ENCODE peak calls at places on chromosome 12, in four cellular contexts. P is right atrium auricular region, Y is fibroblast of lung, R is lung. U is an unnamed sample.

GRCh38 chr12:27424631-27425230 is 21.8 kb upstream of the SMCO2 start:
- DNase-seq in P (no peak), Y (peak), R (no peak), U (peak)

GRCh38 chr12:124388038-124388676 is 93.3 kb downstream of the RFLNA start:
- DNase-seq in P (no peak), Y (no peak), R (no peak), U (no peak)

GRCh38 chr12:68140576-68140975 is 19.0 kb downstream of the IFNG start:
- DNase-seq in P (no peak), Y (no peak), R (no peak), U (no peak)

GRCh38 chr12:90407841-90408240 is 547.1 kb downstream of the CCER1 start:
- DNase-seq in P (no peak), Y (no peak), R (no peak), U (no peak)

GRCh38 chr12:22527999-22528398 is 16.3 kb downstream of the C2CD5 start:
- DNase-seq in P (no peak), Y (peak), R (no peak), U (peak)

GRCh38 chr12:63916561-63917476 is 72.3 kb downstream of the SRGAP1 start:
- DNase-seq in P (no peak), Y (peak), R (no peak), U (peak)

GRCh38 chr12:90987101-90987500 is 17.7 kb downstream of the EPYC start:
- DNase-seq in P (no peak), Y (no peak), R (no peak), U (no peak)

GRCh38 chr12:26373606-26374495 is 178.5 kb downstream of the SSPN start:
- DNase-seq in P (no peak), Y (no peak), R (no peak), U (peak)

GRCh38 chr12:3777206-3777809 is 24.4 kb upstream of the CRACR2A start:
- DNase-seq in P (no peak), Y (peak), R (no peak), U (peak)

GRCh38 chr12:46269429-46270241 is 792 bp upstream of the SLC38A1 start:
- DNase-seq in P (no peak), Y (no peak), R (no peak), U (peak)

GRCh38 chr12:76556373-76556772 is 3.2 kb downstream of the OSBPL8 start:
- DNase-seq in P (no peak), Y (no peak), R (no peak), U (no peak)

GRCh38 chr12:86170051-86170450 is 86.1 kb downstream of the MGAT4C start:
- DNase-seq in P (no peak), Y (peak), R (no peak), U (no peak)

GRCh38 chr12:65705380-65705876 is 118.9 kb upstream of the HMGA2 start:
- DNase-seq in P (no peak), Y (no peak), R (no peak), U (no peak)

GRCh38 chr12:26523708-26524150 is 309.3 kb downstream of the ITPR2 start:
- DNase-seq in P (peak), Y (peak), R (peak), U (peak)

GRCh38 chr12:2138871-2139308 is 86.1 kb downstream of the CACNA1C start:
- DNase-seq in P (no peak), Y (no peak), R (no peak), U (no peak)

GRCh38 chr12:66321433-66321832 is 19.1 kb downstream of the HELB start:
- DNase-seq in P (no peak), Y (no peak), R (no peak), U (no peak)

GRCh38 chr12:27515671-27516070 is 8.3 kb upstream of the PPFIBP1 start:
- DNase-seq in P (no peak), Y (no peak), R (no peak), U (no peak)

GRCh38 chr12:8038659-8039114 is 6.2 kb downstream of the FOXJ2 start:
- DNase-seq in P (no peak), Y (peak), R (peak), U (peak)

GRCh38 chr12:130977759-130978127 is 24.0 kb downstream of the ADGRD1 start:
- DNase-seq in P (peak), Y (no peak), R (no peak), U (no peak)

GRCh38 chr12:43861847-43862150 is 25.9 kb downstream of the TMEM117 start:
- DNase-seq in P (no peak), Y (no peak), R (no peak), U (no peak)

GRCh38 chr12:112782250-112782649 is 9.3 kb upstream of the RPH3A start:
- DNase-seq in P (no peak), Y (no peak), R (no peak), U (no peak)

GRCh38 chr12:104424955-104425354 is 31.8 kb upstream of the CHST11 start:
- DNase-seq in P (no peak), Y (no peak), R (no peak), U (no peak)

GRCh38 chr12:44428825-44429224 is 447.3 kb downstream of the NELL2 start:
- DNase-seq in P (no peak), Y (no peak), R (no peak), U (no peak)

GRCh38 chr12:2256915-2257314 is 204.1 kb downstream of the CACNA1C start:
- DNase-seq in P (no peak), Y (peak), R (no peak), U (no peak)

GRCh38 chr12:98456583-98457573 is 58.5 kb upstream of the TMPO start:
- DNase-seq in P (no peak), Y (peak), R (no peak), U (no peak)

GRCh38 chr12:968561-968960 is 19.1 kb upstream of the RAD52 start:
- DNase-seq in P (no peak), Y (no peak), R (no peak), U (no peak)

GRCh38 chr12:54371328-54372112 is 7.2 kb upstream of the GPR84 start:
- DNase-seq in P (peak), Y (peak), R (no peak), U (no peak)

GRCh38 chr12:25207883-25208282 is 12.8 kb downstream of the ETFRF1 start:
- DNase-seq in P (no peak), Y (no peak), R (no peak), U (no peak)

GRCh38 chr12:107163413-107163812 is 70.1 kb upstream of the CRY1 start:
- DNase-seq in P (no peak), Y (no peak), R (no peak), U (no peak)

GRCh38 chr12:122789637-122790036 is 15.3 kb downstream of the CCDC62 start:
- DNase-seq in P (no peak), Y (no peak), R (no peak), U (no peak)

GRCh38 chr12:21775130-21775920 is 819 bp upstream of the KCNJ8 start:
- DNase-seq in P (no peak), Y (peak), R (no peak), U (no peak)

GRCh38 chr12:9760699-9761406 is at the start of gene CD69:
- DNase-seq in P (no peak), Y (no peak), R (no peak), U (no peak)

GRCh38 chr12:129096184-129096583 is 242.9 kb downstream of the GLT1D1 start:
- DNase-seq in P (no peak), Y (no peak), R (no peak), U (no peak)

GRCh38 chr12:78403136-78403535 is 461.4 kb upstream of the SYT1 start:
- DNase-seq in P (no peak), Y (peak), R (no peak), U (peak)

DNA sequence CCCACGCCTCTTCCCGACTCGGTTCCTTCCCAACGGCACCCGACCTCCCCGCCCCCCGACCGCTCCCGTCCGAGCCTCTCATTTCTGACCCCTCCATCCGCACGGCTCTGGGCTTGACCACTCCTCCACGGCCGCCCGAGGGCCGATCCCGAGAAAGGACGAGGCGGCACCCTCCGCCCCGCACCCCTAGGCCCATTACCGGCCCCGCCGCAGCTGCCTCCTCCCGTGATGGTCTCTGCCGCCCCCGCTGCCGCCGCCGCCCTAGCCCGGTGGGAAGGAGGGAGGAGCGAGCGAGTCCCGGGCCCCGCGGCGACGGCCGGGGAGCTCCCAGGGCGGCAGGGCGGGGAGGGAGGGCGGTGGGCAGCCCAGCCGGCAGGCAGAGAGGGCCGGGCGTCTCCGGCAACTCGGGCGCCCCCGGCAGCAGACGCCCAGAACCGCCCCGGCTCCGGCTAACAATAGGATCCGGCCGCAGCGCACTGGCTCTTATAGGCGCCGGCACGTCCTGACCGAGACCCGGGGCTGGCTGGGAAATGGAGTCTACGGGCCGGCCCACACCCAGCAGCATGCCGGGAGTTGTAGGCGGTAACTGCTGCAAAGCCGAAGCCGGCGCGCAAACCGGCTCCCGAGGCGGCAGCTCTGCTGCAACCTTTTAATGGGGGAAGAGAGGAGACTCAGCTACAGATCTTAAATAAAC is at the start of gene CSRNP2:
- DNase-seq in P (peak), Y (peak), R (peak), U (peak)
- TF ChIP-seq CTCF in P (no peak), Y (no peak), R (no peak), U (no peak)

GRCh38 chr12:47337581-47337980 is 257.8 kb upstream of the AMIGO2 start:
- DNase-seq in P (no peak), Y (no peak), R (no peak), U (no peak)
- H3K27ac ChIP-seq in P (no peak), Y (no peak), R (no peak), U (no peak)

GRCh38 chr12:41011939-41012338 is 176.2 kb upstream of the PDZRN4 start:
- DNase-seq in P (no peak), Y (no peak), R (no peak), U (no peak)
- TF ChIP-seq CTCF in P (no peak), Y (no peak), R (no peak), U (no peak)

GRCh38 chr12:6199211-6199530 is 1.0 kb upstream of the CD9 start:
- DNase-seq in P (no peak), Y (no peak), R (no peak), U (no peak)
- H3K27ac ChIP-seq in P (peak), Y (no peak), R (peak), U (peak)

GRCh38 chr12:62703011-62703380 is 232.0 kb downstream of the PPM1H start:
- DNase-seq in P (no peak), Y (no peak), R (no peak), U (no peak)
- TF ChIP-seq CTCF in P (no peak), Y (no peak), R (no peak), U (no peak)

GRCh38 chr12:114866331-114866730 is 182.4 kb upstream of the TBX3 start:
- DNase-seq in P (no peak), Y (no peak), R (no peak), U (peak)

GRCh38 chr12:114863911-114864310 is 179.9 kb upstream of the TBX3 start:
- DNase-seq in P (no peak), Y (no peak), R (no peak), U (no peak)

GRCh38 chr12:114860969-114861368 is 177.0 kb upstream of the TBX3 start:
- DNase-seq in P (no peak), Y (no peak), R (no peak), U (no peak)

GRCh38 chr12:114869091-114869834 is 185.3 kb upstream of the TBX3 start:
- DNase-seq in P (no peak), Y (peak), R (no peak), U (no peak)

GRCh38 chr12:114864688-114865685 is 181.0 kb upstream of the TBX3 start:
- DNase-seq in P (no peak), Y (no peak), R (no peak), U (no peak)
- H3K27ac ChIP-seq in P (no peak), Y (no peak), R (no peak), U (no peak)

GRCh38 chr12:125734137-125734536 is 668.9 kb downstream of the AACS start:
- DNase-seq in P (no peak), Y (no peak), R (no peak), U (no peak)
- TF ChIP-seq CTCF in P (no peak), Y (no peak), R (no peak), U (no peak)

U was measured in RWPE1.